ENCODE peak calls at places on chromosomes 12 and 14, in eight cellular contexts. D is gastrocnemius medialis; Q is DND-41; P is CD8-positive, alpha-beta T cell; A is suprapubic skin; N is HCT116; X is OCI-LY7; U is lower lobe of right lung. B is an unnamed sample.
A peak's percentile ranks its signal among the peaks of the same experiment; 100 is the strongest.

GRCh38 chr12:123591702-123592481 is 7.5 kb downstream of the TMED2 start:
- DNase-seq in X (no peak), Q (no peak), P (no peak), U (no peak), N (no peak), A (peak; percentile 4), D (no peak), B (no peak)

GRCh38 chr14:76599556-76599955 is 161.7 kb upstream of the VASH1 start:
- DNase-seq in X (no peak), A (no peak), Q (no peak), P (no peak), D (no peak), U (no peak), N (no peak), B (no peak)

GRCh38 chr14:38507299-38507698 is 251.4 kb upstream of the CLEC14A start:
- DNase-seq in D (no peak), X (no peak), Q (no peak), A (no peak), N (no peak), P (no peak), U (no peak), B (no peak)

GRCh38 chr12:128976120-128976519 is 122.8 kb downstream of the GLT1D1 start:
- DNase-seq in D (no peak), X (peak; percentile 13), Q (peak; percentile 55), P (no peak), U (peak; percentile 62), A (no peak), N (no peak), B (no peak)

GRCh38 chr14:90397401-90398314 is 829 bp downstream of the CALM1 start:
- DNase-seq in Q (peak; percentile 91), U (peak; percentile 78), D (peak; percentile 41), N (no peak), X (peak; percentile 75), A (peak; percentile 85), P (peak; percentile 34), B (peak; percentile 83)

GRCh38 chr14:52948836-52949235 is 2.0 kb downstream of the FERMT2 start:
- DNase-seq in Q (no peak), P (no peak), U (no peak), N (no peak), X (no peak), D (no peak), A (no peak), B (no peak)

GRCh38 chr12:754238-754816 is 1.9 kb downstream of the WNK1 start:
- DNase-seq in X (peak; percentile 31), A (no peak), Q (no peak), D (no peak), N (no peak), U (no peak), P (no peak), B (peak; percentile 72)

GRCh38 chr12:10392394-10392930 is 2.6 kb upstream of the KLRK1 start:
- DNase-seq in Q (no peak), A (peak; percentile 81), U (peak; percentile 59), N (peak; percentile 79), P (no peak), D (peak; percentile 76), X (peak; percentile 86), B (no peak)

GRCh38 chr14:50943261-50943942 is 881 bp downstream of the PYGL start:
- DNase-seq in Q (no peak), N (peak; percentile 31), D (peak; percentile 34), X (no peak), A (peak; percentile 82), P (no peak), U (peak; percentile 70), B (peak; percentile 76)

GRCh38 chr12:122072031-122072970 is 6.3 kb upstream of the MLXIP start:
- DNase-seq in A (no peak), P (no peak), Q (no peak), U (no peak), D (peak; percentile 87), N (no peak), X (no peak), B (no peak)

GRCh38 chr14:64450255-64450654 is 15.0 kb upstream of the AKAP5 start:
- DNase-seq in Q (no peak), P (no peak), U (no peak), N (no peak), X (peak; percentile 60), A (no peak), D (no peak), B (no peak)

GRCh38 chr12:94565683-94566082 is 84.7 kb downstream of the TMCC3 start:
- DNase-seq in N (no peak), A (no peak), Q (no peak), D (no peak), U (no peak), X (no peak), P (no peak), B (no peak)

GRCh38 chr14:59343585-59343984 is 121.6 kb downstream of the GPR135 start:
- DNase-seq in Q (no peak), N (no peak), X (no peak), P (no peak), D (no peak), A (no peak), U (no peak), B (no peak)

GRCh38 chr12:117098361-117099217 is 627 bp downstream of the TESC start:
- DNase-seq in D (no peak), P (no peak), Q (peak; percentile 39), A (peak; percentile 52), U (peak; percentile 51), N (no peak), X (peak; percentile 18), B (no peak)

GRCh38 chr12:111156304-111156703 is 212.6 kb downstream of the PHETA1 start:
- DNase-seq in X (no peak), P (no peak), D (no peak), Q (no peak), N (peak; percentile 2), A (no peak), U (no peak), B (no peak)

GRCh38 chr12:98446716-98447115 is 68.7 kb upstream of the TMPO start:
- DNase-seq in N (no peak), A (no peak), Q (no peak), X (no peak), D (no peak), P (no peak), U (no peak), B (no peak)

GRCh38 chr12:9244894-9245293 is 36.7 kb upstream of the PZP start:
- DNase-seq in D (no peak), N (no peak), X (no peak), Q (no peak), U (no peak), P (no peak), A (no peak), B (no peak)

GRCh38 chr12:11771356-11771755 is 121.9 kb downstream of the ETV6 start:
- DNase-seq in D (no peak), P (no peak), U (no peak), A (no peak), N (no peak), X (no peak), Q (no peak), B (no peak)

GRCh38 chr12:89075890-89076591 is 276.3 kb downstream of the DUSP6 start:
- DNase-seq in Q (no peak), X (no peak), D (no peak), U (no peak), N (no peak), A (no peak), P (no peak), B (no peak)

GRCh38 chr14:70448633-70449032 is 3.3 kb upstream of the ADAM21 start:
- DNase-seq in A (no peak), N (no peak), D (no peak), X (no peak), U (no peak), P (no peak), Q (no peak), B (no peak)

GRCh38 chr12:77928078-77928477 is 97.4 kb downstream of the NAV3 start:
- DNase-seq in D (no peak), X (no peak), U (no peak), N (no peak), A (no peak), P (no peak), Q (no peak), B (no peak)

DNA sequence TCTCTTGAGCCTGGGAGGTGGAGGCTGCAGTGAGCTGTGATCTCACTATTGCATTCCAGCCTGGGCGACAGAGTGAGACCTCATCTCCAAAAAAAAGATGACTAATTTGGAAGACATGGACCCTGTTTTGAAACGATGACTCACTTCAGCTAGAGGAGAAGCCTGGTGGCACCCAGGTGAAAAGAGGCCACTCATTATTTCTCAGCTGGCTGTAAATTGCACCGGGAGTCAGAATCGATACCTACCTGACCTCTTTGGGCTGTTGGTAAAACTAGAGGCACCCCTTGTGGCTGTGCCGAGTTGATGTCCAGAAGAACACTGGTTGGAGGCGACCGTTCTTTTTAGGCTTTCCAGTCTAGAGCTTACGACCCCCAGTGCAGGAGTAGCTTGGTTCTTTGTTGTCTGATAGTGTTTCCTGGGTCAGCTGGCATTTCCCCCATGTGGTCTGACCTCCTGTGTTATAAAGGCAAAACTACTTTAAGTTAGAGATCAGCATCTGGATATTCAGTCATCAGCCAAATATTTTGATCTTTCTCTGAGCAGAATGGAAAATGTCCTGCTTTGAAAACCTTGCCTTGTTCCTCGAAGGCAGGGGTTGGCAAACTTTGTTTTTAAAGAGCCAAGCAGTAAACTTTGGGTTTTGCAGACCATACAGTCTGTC is 93.2 kb downstream of the CHST11 start:
- DNase-seq in P (no peak), A (no peak), X (peak; percentile 12), U (no peak), N (peak; percentile 36), Q (no peak), D (no peak), B (no peak)
- TF ChIP-seq CTCF in P (no peak), A (no peak), X (peak; percentile 29), U (no peak), N (no peak), Q (no peak), D (no peak), B (no peak)

GRCh38 chr12:93466625-93467350 is 526 bp upstream of the MRPL42 start:
- DNase-seq in Q (no peak), N (no peak), U (no peak), P (no peak), D (peak; percentile 16), A (no peak), X (no peak), B (no peak)
- H3K4me3 ChIP-seq in Q (peak overlapping the region; percentile 63), N (peak overlapping the region; percentile 80), U (peak overlapping the region; percentile 89), P (peak overlapping the region; percentile 95), D (peak overlapping the region; percentile 84), A (peak overlapping the region; percentile 76), X (peak overlapping the region; percentile 81), B (peak overlapping the region; percentile 99)

GRCh38 chr14:61247935-61248334 is 33.2 kb downstream of the TMEM30B start:
- DNase-seq in D (no peak), Q (no peak), X (no peak), A (no peak), N (no peak), U (no peak), P (no peak), B (no peak)
- H3K27ac ChIP-seq in D (no peak overlapping the region), Q (no peak overlapping the region), X (no peak overlapping the region), A (no peak overlapping the region), N (no peak overlapping the region), U (no peak overlapping the region), P (no peak overlapping the region), B (no peak overlapping the region)

DNA sequence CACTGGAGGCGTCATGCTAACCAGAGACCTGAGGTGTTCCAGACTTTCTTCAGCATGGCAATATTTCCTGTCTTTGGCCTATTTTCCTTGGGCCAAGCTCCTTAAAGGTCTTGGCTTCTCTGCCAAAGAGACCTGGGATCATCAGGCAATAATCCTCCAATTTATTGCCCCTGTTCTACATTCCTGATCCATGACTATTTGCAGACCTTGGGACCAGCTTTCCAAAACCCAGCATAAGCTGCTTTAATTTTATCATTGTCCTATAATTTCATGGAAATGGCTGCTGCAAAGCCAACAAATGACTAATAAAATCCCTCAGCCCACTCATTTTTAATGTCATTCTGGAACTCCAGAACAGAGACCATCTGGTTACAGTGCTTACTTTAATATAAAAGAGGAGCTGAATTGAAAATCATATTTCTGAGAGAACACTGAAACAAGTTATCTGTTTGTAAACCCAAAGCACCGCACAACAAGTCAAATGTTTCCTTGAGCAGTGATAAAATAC is 166.9 kb upstream of the BTG1 start:
- DNase-seq in D (no peak), P (no peak), A (no peak), Q (no peak), X (no peak), U (no peak), N (no peak), B (no peak)
- TF ChIP-seq CTCF in D (no peak), P (no peak), A (no peak), Q (no peak), X (no peak), U (no peak), N (no peak), B (no peak)